ENCODE peak calls at places on chromosomes 2 and 18, in seven cellular contexts. S is lower leg skin; E is GM19239; C is stimulated activated CD4-positive, alpha-beta T cell treated with anti-CD3 and anti-CD28 coated beads, Interleukin-1b, Interleukin-23, amount 100 ng/mL, for 24 hours; K is nephron progenitor cell; T is HCEC 1CT; N is astrocyte of the spinal cord. B is an unnamed sample.
A peak's percentile ranks its signal among the peaks of the same experiment; 100 is the strongest.

GRCh38 chr18:46297621-46298020 is 193.4 kb downstream of the HAUS1 start:
- DNase-seq in S (peak; percentile 40), E (no peak), C (no peak), K (no peak), T (no peak), N (peak; percentile 19), B (no peak)

GRCh38 chr2:16614314-16614860 is 51.2 kb downstream of the CYRIA start:
- DNase-seq in S (no peak), E (no peak), C (no peak), K (no peak), T (no peak), N (no peak), B (peak; percentile 76)

GRCh38 chr2:129604560-129604959 is 374.9 kb upstream of the RAB6C start:
- DNase-seq in S (no peak), E (no peak), C (no peak), K (no peak), T (no peak), N (no peak), B (no peak)

GRCh38 chr18:48545690-48546365 is 7.0 kb downstream of the CTIF start:
- DNase-seq in S (peak; percentile 91), E (no peak), C (no peak), K (peak; percentile 46), T (peak; percentile 32), N (peak; percentile 67), B (peak; percentile 93)

GRCh38 chr2:122031544-122032263 is 276.3 kb downstream of the TSN start:
- DNase-seq in S (peak; percentile 34), E (no peak), C (no peak), K (no peak), T (no peak), N (no peak), B (peak; percentile 80)

GRCh38 chr2:43585708-43586107 is 10.1 kb downstream of the THADA start:
- DNase-seq in S (no peak), E (no peak), C (no peak), K (no peak), T (no peak), N (no peak), B (no peak)

GRCh38 chr2:55490554-55490953 is 29.0 kb upstream of the CFAP36 start:
- DNase-seq in S (no peak), E (no peak), C (no peak), K (no peak), T (peak; percentile 44), N (peak; percentile 82), B (peak; percentile 41)

GRCh38 chr2:20862850-20863249 is 39.9 kb upstream of the LDAH start:
- DNase-seq in S (no peak), E (no peak), C (no peak), K (no peak), T (no peak), N (no peak), B (no peak)

GRCh38 chr2:159758686-159759085 is 39.3 kb downstream of the CD302 start:
- DNase-seq in S (no peak), E (no peak), C (no peak), K (no peak), T (no peak), N (no peak), B (no peak)